ENCODE peak calls at places on chromosomes 4 and X, in five cellular contexts. One of them, this sample, is unnamed.

GRCh38 chr4:94228488-94229216 is 21.0 kb downstream of the SMARCAD1 start:
- DNase-seq in GM12878: no peak
- DNase-seq in SK-N-SH: no peak
- DNase-seq in HepG2: no peak
- DNase-seq in K562: no peak
- DNase-seq in this sample: no peak

GRCh38 chrX:43552166-43552565 is 103.9 kb upstream of the MAOA start:
- DNase-seq in GM12878: no peak
- DNase-seq in K562: no peak
- DNase-seq in SK-N-SH: no peak
- DNase-seq in HepG2: peak
- DNase-seq in this sample: no peak

GRCh38 chr4:183335369-183335940 is 13.2 kb upstream of the CLDN24 start:
- DNase-seq in GM12878: no peak
- DNase-seq in K562: no peak
- DNase-seq in HepG2: peak
- DNase-seq in SK-N-SH: no peak
- DNase-seq in this sample: no peak

GRCh38 chr4:184503869-184504300 is 29.5 kb upstream of the IRF2 start:
- DNase-seq in HepG2: no peak
- DNase-seq in K562: no peak
- DNase-seq in SK-N-SH: no peak
- DNase-seq in GM12878: no peak
- DNase-seq in this sample: peak

GRCh38 chr4:168978001-168978700 is 31.9 kb downstream of the CBR4 start:
- DNase-seq in GM12878: no peak
- DNase-seq in K562: no peak
- DNase-seq in SK-N-SH: no peak
- DNase-seq in HepG2: peak
- DNase-seq in this sample: no peak

GRCh38 chr4:41155194-41155830 is 59.0 kb downstream of the APBB2 start:
- DNase-seq in K562: no peak
- DNase-seq in SK-N-SH: no peak
- DNase-seq in HepG2: no peak
- DNase-seq in GM12878: no peak
- DNase-seq in this sample: no peak

GRCh38 chr4:62517721-62518120 is 1317.6 kb downstream of the ADGRL3 start:
- DNase-seq in HepG2: no peak
- DNase-seq in GM12878: no peak
- DNase-seq in K562: no peak
- DNase-seq in SK-N-SH: no peak
- DNase-seq in this sample: peak

GRCh38 chr4:119040711-119041185 is 94.9 kb upstream of the MYOZ2 start:
- DNase-seq in K562: no peak
- DNase-seq in GM12878: no peak
- DNase-seq in HepG2: no peak
- DNase-seq in SK-N-SH: no peak
- DNase-seq in this sample: no peak

GRCh38 chrX:100687128-100687527 is 43.1 kb downstream of the SRPX2 start:
- DNase-seq in SK-N-SH: no peak
- DNase-seq in K562: no peak
- DNase-seq in HepG2: no peak
- DNase-seq in GM12878: no peak
- DNase-seq in this sample: no peak

GRCh38 chr4:47209833-47210232 is 178.5 kb downstream of the GABRB1 start:
- DNase-seq in K562: no peak
- DNase-seq in HepG2: no peak
- DNase-seq in SK-N-SH: no peak
- DNase-seq in GM12878: no peak
- DNase-seq in this sample: no peak

GRCh38 chr4:20095805-20096541 is 155.7 kb upstream of the SLIT2 start:
- DNase-seq in SK-N-SH: no peak
- DNase-seq in GM12878: no peak
- DNase-seq in K562: no peak
- DNase-seq in HepG2: no peak
- DNase-seq in this sample: no peak

GRCh38 chr4:30945586-30945985 is 225.4 kb downstream of the PCDH7 start:
- DNase-seq in K562: no peak
- DNase-seq in HepG2: no peak
- DNase-seq in SK-N-SH: no peak
- DNase-seq in GM12878: no peak
- DNase-seq in this sample: no peak

GRCh38 chrX:40527543-40527942 is 53.2 kb upstream of the ATP6AP2 start:
- DNase-seq in K562: no peak
- DNase-seq in SK-N-SH: no peak
- DNase-seq in HepG2: no peak
- DNase-seq in GM12878: no peak
- DNase-seq in this sample: no peak

GRCh38 chr4:134365852-134366251 is 164.3 kb upstream of the PABPC4L start:
- DNase-seq in GM12878: no peak
- DNase-seq in HepG2: no peak
- DNase-seq in SK-N-SH: no peak
- DNase-seq in K562: no peak
- DNase-seq in this sample: no peak

GRCh38 chrX:87409113-87409841 is 108.3 kb upstream of the KLHL4 start:
- DNase-seq in SK-N-SH: no peak
- DNase-seq in GM12878: no peak
- DNase-seq in HepG2: peak
- DNase-seq in K562: peak
- DNase-seq in this sample: peak
- TF ChIP-seq REST in SK-N-SH: no peak
- TF ChIP-seq REST in GM12878: no peak
- TF ChIP-seq REST in HepG2: no peak
- TF ChIP-seq REST in K562: no peak
- TF ChIP-seq REST in this sample: no peak

GRCh38 chrX:10485331-10485730 is 135.1 kb downstream of the MID1 start:
- DNase-seq in HepG2: no peak
- DNase-seq in GM12878: no peak
- DNase-seq in SK-N-SH: no peak
- DNase-seq in K562: no peak
- DNase-seq in this sample: no peak
- H3K27ac ChIP-seq in HepG2: no peak
- H3K27ac ChIP-seq in GM12878: no peak
- H3K27ac ChIP-seq in SK-N-SH: no peak
- H3K27ac ChIP-seq in K562: no peak
- H3K27ac ChIP-seq in this sample: no peak

GRCh38 chrX:132266583-132267355 is 47.5 kb upstream of the RAP2C start:
- DNase-seq in K562: no peak
- DNase-seq in HepG2: no peak
- DNase-seq in GM12878: no peak
- DNase-seq in SK-N-SH: no peak
- DNase-seq in this sample: no peak
- TF ChIP-seq GABPA in K562: no peak
- TF ChIP-seq GABPA in HepG2: no peak
- TF ChIP-seq GABPA in GM12878: no peak
- TF ChIP-seq GABPA in SK-N-SH: no peak
- TF ChIP-seq GABPA in this sample: no peak

GRCh38 chr4:136329042-136329662 is 1203.1 kb downstream of the PCDH18 start:
- DNase-seq in HepG2: no peak
- DNase-seq in GM12878: no peak
- DNase-seq in K562: no peak
- DNase-seq in SK-N-SH: no peak
- DNase-seq in this sample: no peak
- TF ChIP-seq REST in HepG2: no peak
- TF ChIP-seq REST in GM12878: no peak
- TF ChIP-seq REST in K562: no peak
- TF ChIP-seq REST in SK-N-SH: no peak
- TF ChIP-seq REST in this sample: no peak

DNA sequence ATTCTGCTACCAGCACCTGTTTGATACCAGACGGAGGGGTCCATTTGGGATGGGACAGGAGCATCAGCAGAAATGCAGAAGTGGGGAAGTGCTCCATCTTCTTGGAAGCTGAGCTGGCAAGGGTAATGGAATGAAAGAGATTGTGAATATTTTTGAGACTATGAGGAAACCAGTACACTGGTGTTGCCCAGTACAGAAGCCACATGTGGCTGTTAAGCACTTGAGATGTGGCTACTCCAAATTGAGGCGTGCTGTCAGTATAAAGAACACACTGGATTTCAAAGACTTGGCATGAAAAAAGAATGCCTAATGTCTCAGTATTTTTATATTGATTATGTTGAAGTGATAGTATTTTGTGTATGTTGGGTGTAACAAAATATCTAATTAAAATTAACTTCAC is 153.4 kb downstream of the PTTG2 start:
- DNase-seq in SK-N-SH: no peak
- DNase-seq in HepG2: no peak
- DNase-seq in K562: no peak
- DNase-seq in GM12878: no peak
- DNase-seq in this sample: no peak
- H3K27ac ChIP-seq in SK-N-SH: no peak
- H3K27ac ChIP-seq in HepG2: no peak
- H3K27ac ChIP-seq in K562: no peak
- H3K27ac ChIP-seq in GM12878: no peak
- H3K27ac ChIP-seq in this sample: no peak

GRCh38 chrX:104641176-104641575 is 75.2 kb downstream of the IL1RAPL2 start:
- DNase-seq in K562: no peak
- DNase-seq in HepG2: no peak
- DNase-seq in GM12878: no peak
- DNase-seq in SK-N-SH: peak
- DNase-seq in this sample: no peak
- TF ChIP-seq GABPA in K562: no peak
- TF ChIP-seq GABPA in HepG2: no peak
- TF ChIP-seq GABPA in GM12878: no peak
- TF ChIP-seq GABPA in SK-N-SH: no peak
- TF ChIP-seq GABPA in this sample: no peak

This sample was measured in HL-60.